ENCODE peak calls at places on chromosomes 16 and 17, in seven cellular contexts. One of them, this sample, is unnamed.

GRCh38 chr17:62921837-62922236 is 44.2 kb upstream of the TANC2 start:
- DNase-seq in HFFc6: no peak
- DNase-seq in psoas muscle: no peak
- DNase-seq in AG09319: no peak
- DNase-seq in progenitor cell of endocrine pancreas: no peak
- DNase-seq in omental fat pad: no peak
- DNase-seq in H9: no peak
- DNase-seq in this sample: no peak

GRCh38 chr17:32621612-32622312 is 135.0 kb downstream of the CDK5R1 start:
- DNase-seq in AG09319: no peak
- DNase-seq in psoas muscle: no peak
- DNase-seq in HFFc6: no peak
- DNase-seq in progenitor cell of endocrine pancreas: no peak
- DNase-seq in omental fat pad: no peak
- DNase-seq in H9: peak
- DNase-seq in this sample: no peak

GRCh38 chr17:50675627-50676026 is 32.1 kb downstream of the ANKRD40 start:
- DNase-seq in psoas muscle: no peak
- DNase-seq in H9: no peak
- DNase-seq in HFFc6: no peak
- DNase-seq in omental fat pad: peak
- DNase-seq in AG09319: no peak
- DNase-seq in progenitor cell of endocrine pancreas: no peak
- DNase-seq in this sample: no peak

GRCh38 chr17:80129006-80129565 is 17.8 kb downstream of the EIF4A3 start:
- DNase-seq in AG09319: no peak
- DNase-seq in HFFc6: no peak
- DNase-seq in psoas muscle: no peak
- DNase-seq in H9: no peak
- DNase-seq in progenitor cell of endocrine pancreas: no peak
- DNase-seq in omental fat pad: no peak
- DNase-seq in this sample: no peak

GRCh38 chr17:74923538-74924249 is 379 bp upstream of the OTOP2 start:
- DNase-seq in H9: peak
- DNase-seq in HFFc6: no peak
- DNase-seq in AG09319: no peak
- DNase-seq in psoas muscle: peak
- DNase-seq in progenitor cell of endocrine pancreas: peak
- DNase-seq in omental fat pad: peak
- DNase-seq in this sample: peak

GRCh38 chr17:65268832-65269231 is 131.7 kb downstream of the RGS9 start:
- DNase-seq in H9: no peak
- DNase-seq in HFFc6: peak
- DNase-seq in omental fat pad: no peak
- DNase-seq in psoas muscle: no peak
- DNase-seq in progenitor cell of endocrine pancreas: no peak
- DNase-seq in AG09319: no peak
- DNase-seq in this sample: no peak

GRCh38 chr17:27879987-27880608 is 13.1 kb downstream of the LYRM9 start:
- DNase-seq in omental fat pad: no peak
- DNase-seq in AG09319: peak
- DNase-seq in psoas muscle: peak
- DNase-seq in H9: peak
- DNase-seq in HFFc6: peak
- DNase-seq in progenitor cell of endocrine pancreas: peak
- DNase-seq in this sample: no peak

GRCh38 chr17:1693339-1693738 is 8.7 kb upstream of the PRPF8 start:
- DNase-seq in H9: no peak
- DNase-seq in omental fat pad: no peak
- DNase-seq in progenitor cell of endocrine pancreas: no peak
- DNase-seq in psoas muscle: no peak
- DNase-seq in AG09319: no peak
- DNase-seq in HFFc6: peak
- DNase-seq in this sample: no peak

GRCh38 chr17:37359682-37360188 is 16.1 kb upstream of the C17orf78 start:
- DNase-seq in H9: no peak
- DNase-seq in omental fat pad: peak
- DNase-seq in progenitor cell of endocrine pancreas: no peak
- DNase-seq in psoas muscle: no peak
- DNase-seq in HFFc6: no peak
- DNase-seq in AG09319: no peak
- DNase-seq in this sample: no peak

GRCh38 chr16:85136705-85137322 is 24.5 kb upstream of the CIBAR2 start:
- DNase-seq in psoas muscle: no peak
- DNase-seq in HFFc6: no peak
- DNase-seq in progenitor cell of endocrine pancreas: no peak
- DNase-seq in omental fat pad: no peak
- DNase-seq in AG09319: no peak
- DNase-seq in H9: no peak
- DNase-seq in this sample: no peak

GRCh38 chr16:81752225-81752875 is 26.7 kb upstream of the PLCG2 start:
- DNase-seq in H9: no peak
- DNase-seq in AG09319: no peak
- DNase-seq in HFFc6: no peak
- DNase-seq in omental fat pad: no peak
- DNase-seq in psoas muscle: peak
- DNase-seq in progenitor cell of endocrine pancreas: no peak
- DNase-seq in this sample: no peak

GRCh38 chr17:44348234-44348987 is 3.3 kb downstream of the GRN start:
- DNase-seq in progenitor cell of endocrine pancreas: no peak
- DNase-seq in H9: no peak
- DNase-seq in HFFc6: peak
- DNase-seq in omental fat pad: no peak
- DNase-seq in psoas muscle: no peak
- DNase-seq in AG09319: no peak
- DNase-seq in this sample: no peak

GRCh38 chr16:4052801-4053662 is 63.2 kb downstream of the ADCY9 start:
- DNase-seq in H9: no peak
- DNase-seq in HFFc6: peak
- DNase-seq in progenitor cell of endocrine pancreas: no peak
- DNase-seq in omental fat pad: no peak
- DNase-seq in psoas muscle: peak
- DNase-seq in AG09319: peak
- DNase-seq in this sample: no peak

GRCh38 chr16:84427553-84427952 is 59.2 kb downstream of the ATP2C2 start:
- DNase-seq in AG09319: no peak
- DNase-seq in psoas muscle: no peak
- DNase-seq in H9: no peak
- DNase-seq in omental fat pad: no peak
- DNase-seq in HFFc6: no peak
- DNase-seq in progenitor cell of endocrine pancreas: no peak
- DNase-seq in this sample: no peak

GRCh38 chr16:6016530-6017184 is 919.1 kb upstream of the EEF2KMT start:
- DNase-seq in psoas muscle: no peak
- DNase-seq in omental fat pad: no peak
- DNase-seq in H9: peak
- DNase-seq in HFFc6: peak
- DNase-seq in progenitor cell of endocrine pancreas: no peak
- DNase-seq in AG09319: no peak
- DNase-seq in this sample: no peak

GRCh38 chr16:1942810-1943726 is at the start of gene MSRB1:
- DNase-seq in H9: peak
- DNase-seq in AG09319: peak
- DNase-seq in omental fat pad: peak
- DNase-seq in HFFc6: peak
- DNase-seq in progenitor cell of endocrine pancreas: peak
- DNase-seq in psoas muscle: peak
- DNase-seq in this sample: peak

GRCh38 chr16:1938910-1939309 is 4.1 kb downstream of the MSRB1 start:
- DNase-seq in progenitor cell of endocrine pancreas: no peak
- DNase-seq in HFFc6: no peak
- DNase-seq in omental fat pad: no peak
- DNase-seq in psoas muscle: no peak
- DNase-seq in H9: no peak
- DNase-seq in AG09319: no peak
- DNase-seq in this sample: no peak

GRCh38 chr16:1940273-1941161 is 2.5 kb downstream of the MSRB1 start:
- DNase-seq in psoas muscle: no peak
- DNase-seq in HFFc6: no peak
- DNase-seq in progenitor cell of endocrine pancreas: no peak
- DNase-seq in AG09319: no peak
- DNase-seq in omental fat pad: no peak
- DNase-seq in H9: no peak
- DNase-seq in this sample: no peak

GRCh38 chr16:1941924-1942809 is 832 bp downstream of the MSRB1 start:
- DNase-seq in progenitor cell of endocrine pancreas: no peak
- DNase-seq in omental fat pad: no peak
- DNase-seq in AG09319: no peak
- DNase-seq in H9: peak
- DNase-seq in psoas muscle: no peak
- DNase-seq in HFFc6: no peak
- DNase-seq in this sample: no peak

DNA sequence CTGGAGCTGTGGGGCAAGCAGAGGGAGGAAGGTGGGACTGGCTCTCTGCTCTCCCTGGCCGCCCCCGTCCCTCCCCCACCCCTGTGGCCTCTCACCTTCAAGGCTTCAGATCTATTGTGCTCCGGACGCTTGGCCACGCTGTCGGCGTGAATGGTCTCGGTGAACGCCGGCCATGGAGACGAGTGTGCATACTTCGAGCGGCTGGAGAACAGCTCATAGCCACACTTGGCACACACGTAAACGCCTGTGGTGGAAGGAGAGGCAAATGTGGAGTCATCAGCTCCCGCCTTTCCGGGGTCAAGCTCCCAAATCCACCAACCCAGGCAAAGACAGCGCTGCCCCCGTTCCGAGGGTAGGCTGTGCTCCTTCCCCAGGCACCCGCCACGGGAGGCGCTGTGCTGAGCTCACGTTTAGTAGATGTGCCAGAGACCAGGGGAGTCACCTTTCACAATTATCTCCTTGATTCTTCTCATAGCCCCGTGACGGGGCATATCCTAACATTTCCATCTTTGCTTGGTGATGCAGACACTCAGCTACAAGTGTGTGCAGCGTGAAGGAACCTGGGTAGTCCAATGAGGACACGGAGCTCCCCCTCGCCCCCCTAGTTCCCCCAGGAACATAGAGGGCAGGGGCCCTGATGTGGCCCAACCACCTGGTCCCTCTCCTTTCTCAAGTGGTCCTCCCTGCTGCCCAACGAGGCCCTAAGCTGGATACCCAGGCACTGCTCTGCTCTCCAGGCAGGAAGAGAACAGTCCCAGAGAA is 1.7 kb downstream of the MSRB1 start:
- DNase-seq in HFFc6: no peak
- DNase-seq in psoas muscle: peak
- DNase-seq in AG09319: no peak
- DNase-seq in omental fat pad: no peak
- DNase-seq in progenitor cell of endocrine pancreas: no peak
- DNase-seq in H9: peak
- DNase-seq in this sample: no peak
- TF ChIP-seq CTCF in HFFc6: peak
- TF ChIP-seq CTCF in psoas muscle: peak
- TF ChIP-seq CTCF in AG09319: no peak
- TF ChIP-seq CTCF in omental fat pad: no peak
- TF ChIP-seq CTCF in progenitor cell of endocrine pancreas: peak
- TF ChIP-seq CTCF in H9: peak
- TF ChIP-seq CTCF in this sample: no peak

GRCh38 chr17:10120113-10120485 is 78.3 kb downstream of the GAS7 start:
- DNase-seq in H9: no peak
- DNase-seq in HFFc6: no peak
- DNase-seq in progenitor cell of endocrine pancreas: no peak
- DNase-seq in AG09319: no peak
- DNase-seq in psoas muscle: no peak
- DNase-seq in omental fat pad: no peak
- DNase-seq in this sample: no peak

GRCh38 chr17:10123093-10123492 is 75.3 kb downstream of the GAS7 start:
- DNase-seq in AG09319: no peak
- DNase-seq in omental fat pad: no peak
- DNase-seq in psoas muscle: no peak
- DNase-seq in H9: no peak
- DNase-seq in HFFc6: no peak
- DNase-seq in progenitor cell of endocrine pancreas: no peak
- DNase-seq in this sample: no peak

GRCh38 chr17:10119203-10120112 is 78.9 kb downstream of the GAS7 start:
- DNase-seq in omental fat pad: no peak
- DNase-seq in H9: peak
- DNase-seq in progenitor cell of endocrine pancreas: no peak
- DNase-seq in AG09319: no peak
- DNase-seq in HFFc6: no peak
- DNase-seq in psoas muscle: no peak
- DNase-seq in this sample: no peak

GRCh38 chr17:10120749-10121148 is 77.7 kb downstream of the GAS7 start:
- DNase-seq in progenitor cell of endocrine pancreas: no peak
- DNase-seq in omental fat pad: no peak
- DNase-seq in psoas muscle: no peak
- DNase-seq in AG09319: no peak
- DNase-seq in HFFc6: no peak
- DNase-seq in H9: no peak
- DNase-seq in this sample: no peak

GRCh38 chr17:10121971-10122707 is 76.3 kb downstream of the GAS7 start:
- DNase-seq in omental fat pad: no peak
- DNase-seq in progenitor cell of endocrine pancreas: no peak
- DNase-seq in psoas muscle: peak
- DNase-seq in H9: no peak
- DNase-seq in AG09319: no peak
- DNase-seq in HFFc6: no peak
- DNase-seq in this sample: no peak
- TF ChIP-seq CTCF in omental fat pad: no peak
- TF ChIP-seq CTCF in progenitor cell of endocrine pancreas: no peak
- TF ChIP-seq CTCF in psoas muscle: no peak
- TF ChIP-seq CTCF in H9: no peak
- TF ChIP-seq CTCF in AG09319: no peak
- TF ChIP-seq CTCF in HFFc6: no peak
- TF ChIP-seq CTCF in this sample: no peak

DNA sequence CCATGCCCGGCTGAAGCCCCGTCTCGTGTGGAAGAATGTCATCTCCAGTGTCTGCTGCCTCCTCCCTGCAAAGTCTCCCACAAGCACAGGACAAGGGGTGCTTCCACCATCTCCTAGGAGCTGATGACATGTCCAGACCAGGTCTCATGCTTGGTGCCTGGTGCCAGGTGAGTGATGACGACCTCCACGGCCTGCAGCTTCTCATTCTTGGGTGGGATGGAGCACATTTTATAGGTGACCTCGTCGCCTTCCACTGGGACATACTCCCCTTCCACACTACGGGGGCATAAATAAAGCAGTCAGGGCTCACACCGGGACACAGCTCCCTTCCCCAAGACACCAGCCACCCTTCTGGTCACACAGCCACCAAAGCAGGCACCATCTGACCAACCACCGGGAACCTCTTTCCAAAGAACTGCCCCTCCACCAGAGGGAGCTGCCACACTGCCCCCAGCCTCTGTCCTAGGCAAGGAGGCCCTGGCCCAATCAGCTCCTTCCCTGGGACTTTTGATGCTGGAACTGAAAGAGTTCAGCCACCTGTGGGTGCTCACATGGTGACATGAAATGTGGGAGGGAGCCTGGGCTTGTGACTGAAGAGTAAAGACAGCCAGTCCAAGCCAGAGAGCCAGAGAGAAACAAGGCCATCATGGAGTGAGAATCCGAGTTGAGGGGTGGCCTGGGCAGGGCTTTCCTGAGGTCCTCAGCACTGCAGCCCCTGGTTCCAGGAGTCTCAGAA is 13.6 kb downstream of the CARHSP1 start:
- DNase-seq in progenitor cell of endocrine pancreas: no peak
- DNase-seq in AG09319: no peak
- DNase-seq in omental fat pad: peak
- DNase-seq in HFFc6: no peak
- DNase-seq in H9: no peak
- DNase-seq in psoas muscle: no peak
- DNase-seq in this sample: no peak
- TF ChIP-seq CTCF in progenitor cell of endocrine pancreas: no peak
- TF ChIP-seq CTCF in AG09319: peak
- TF ChIP-seq CTCF in omental fat pad: no peak
- TF ChIP-seq CTCF in HFFc6: peak
- TF ChIP-seq CTCF in H9: peak
- TF ChIP-seq CTCF in psoas muscle: no peak
- TF ChIP-seq CTCF in this sample: no peak

GRCh38 chr17:45895304-45895968 is 1.1 kb downstream of the MAPT start:
- DNase-seq in AG09319: no peak
- DNase-seq in HFFc6: no peak
- DNase-seq in progenitor cell of endocrine pancreas: peak
- DNase-seq in omental fat pad: no peak
- DNase-seq in H9: peak
- DNase-seq in psoas muscle: peak
- DNase-seq in this sample: peak
- TF ChIP-seq CTCF in AG09319: no peak
- TF ChIP-seq CTCF in HFFc6: no peak
- TF ChIP-seq CTCF in progenitor cell of endocrine pancreas: no peak
- TF ChIP-seq CTCF in omental fat pad: no peak
- TF ChIP-seq CTCF in H9: peak
- TF ChIP-seq CTCF in psoas muscle: no peak
- TF ChIP-seq CTCF in this sample: no peak